ENCODE peak calls at places on chromosomes 5 and 9, in eight cellular contexts. I, N, F, U, X, Z, K and V are unnamed samples.

GRCh38 chr5:149264432-149265069 is 7.1 kb upstream of the AFAP1L1 start:
- DNase-seq in I (peak), N (no peak), F (peak), U (no peak), X (peak), Z (no peak), K (no peak), V (no peak)

GRCh38 chr5:19547640-19548039 is 440.4 kb downstream of the CDH18 start:
- DNase-seq in I (no peak), N (no peak), F (no peak), U (peak), X (no peak), Z (no peak), K (no peak), V (peak)

GRCh38 chr9:133919253-133920115 is 72.6 kb downstream of the VAV2 start:
- DNase-seq in I (no peak), N (no peak), F (no peak), U (no peak), X (no peak), Z (no peak), K (no peak), V (no peak)

GRCh38 chr5:175521313-175521833 is 43.0 kb downstream of the SFXN1 start:
- DNase-seq in I (no peak), N (no peak), F (peak), U (no peak), X (no peak), Z (no peak), K (no peak), V (no peak)

GRCh38 chr5:178115835-178116405 is 2.6 kb downstream of the N4BP3 start:
- DNase-seq in I (no peak), N (no peak), F (no peak), U (no peak), X (no peak), Z (no peak), K (no peak), V (no peak)

GRCh38 chr9:127912296-127912695 is 4.5 kb downstream of the ST6GALNAC4 start:
- DNase-seq in I (no peak), N (no peak), F (no peak), U (no peak), X (no peak), Z (no peak), K (no peak), V (no peak)

GRCh38 chr5:107365355-107366109 is 305.2 kb downstream of the EFNA5 start:
- DNase-seq in I (no peak), N (peak), F (no peak), U (peak), X (no peak), Z (no peak), K (peak), V (peak)

GRCh38 chr5:3654515-3654914 is 58.9 kb downstream of the IRX1 start:
- DNase-seq in I (no peak), N (no peak), F (no peak), U (no peak), X (no peak), Z (no peak), K (no peak), V (no peak)

GRCh38 chr9:85212887-85213286 is 528.9 kb downstream of the AGTPBP1 start:
- DNase-seq in I (no peak), N (peak), F (no peak), U (peak), X (no peak), Z (peak), K (no peak), V (peak)

GRCh38 chr9:113589890-113590289 is 126.4 kb downstream of the RGS3 start:
- DNase-seq in I (no peak), N (no peak), F (no peak), U (peak), X (no peak), Z (peak), K (peak), V (no peak)